ENCODE peak calls at places on chromosomes 11 and 22, in nine cellular contexts. G, F, M, E, O, Z, A, T and I are unnamed samples.

GRCh38 chr22:36730176-36730858 is 26.8 kb upstream of the CACNG2 start:
- DNase-seq in G (no peak), F (no peak), M (no peak), E (no peak), O (no peak), Z (no peak), A (no peak), T (no peak), I (no peak)

GRCh38 chr11:36108812-36109498 is 165.1 kb downstream of the LDLRAD3 start:
- DNase-seq in G (no peak), F (no peak), M (no peak), E (no peak), O (no peak), Z (no peak), A (no peak), T (no peak), I (no peak)

GRCh38 chr11:77038825-77039326 is 4.7 kb downstream of the B3GNT6 start:
- DNase-seq in G (no peak), F (no peak), M (no peak), E (no peak), O (no peak), Z (no peak), A (no peak), T (no peak), I (no peak)

GRCh38 chr11:1368216-1368615 is 21.5 kb upstream of the BRSK2 start:
- DNase-seq in G (no peak), F (no peak), M (no peak), E (no peak), O (no peak), Z (no peak), A (no peak), T (no peak), I (no peak)

GRCh38 chr11:86115542-86116385 is 46.9 kb upstream of the PICALM start:
- DNase-seq in G (no peak), F (no peak), M (no peak), E (no peak), O (no peak), Z (no peak), A (no peak), T (no peak), I (no peak)

GRCh38 chr11:132983289-132983688 is 549.0 kb downstream of the OPCML start:
- DNase-seq in G (no peak), F (no peak), M (no peak), E (no peak), O (no peak), Z (no peak), A (no peak), T (no peak), I (no peak)

GRCh38 chr22:46537221-46537945 is at the start of gene CELSR1:
- DNase-seq in G (no peak), F (no peak), M (peak), E (no peak), O (no peak), Z (no peak), A (no peak), T (peak), I (peak)

GRCh38 chr11:12233602-12233925 is 123.2 kb downstream of the MICAL2 start:
- DNase-seq in G (no peak), F (no peak), M (no peak), E (no peak), O (no peak), Z (no peak), A (no peak), T (no peak), I (no peak)

GRCh38 chr11:110518809-110519514 is 89.2 kb downstream of the FDX1 start:
- DNase-seq in G (no peak), F (no peak), M (no peak), E (no peak), O (no peak), Z (no peak), A (no peak), T (no peak), I (no peak)

GRCh38 chr22:45242778-45243191 is 2.1 kb upstream of the KIAA0930 start:
- DNase-seq in G (no peak), F (no peak), M (no peak), E (peak), O (no peak), Z (no peak), A (no peak), T (no peak), I (peak)

GRCh38 chr22:49962751-49963646 is 2.4 kb downstream of the PIM3 start:
- DNase-seq in G (no peak), F (no peak), M (peak), E (no peak), O (no peak), Z (no peak), A (peak), T (no peak), I (peak)

GRCh38 chr22:35051791-35052190 is 14.2 kb upstream of the ISX start:
- DNase-seq in G (no peak), F (no peak), M (no peak), E (no peak), O (no peak), Z (no peak), A (no peak), T (no peak), I (no peak)

GRCh38 chr11:126808851-126809250 is 191.7 kb downstream of the KIRREL3 start:
- DNase-seq in G (no peak), F (no peak), M (no peak), E (peak), O (no peak), Z (no peak), A (no peak), T (no peak), I (no peak)

GRCh38 chr22:23431337-23432072 is 148.6 kb downstream of the IGLL1 start:
- DNase-seq in G (no peak), F (no peak), M (peak), E (no peak), O (no peak), Z (no peak), A (no peak), T (no peak), I (no peak)

GRCh38 chr22:30186535-30186934 is 60.0 kb downstream of the LIF start:
- DNase-seq in G (no peak), F (no peak), M (no peak), E (no peak), O (no peak), Z (no peak), A (no peak), T (no peak), I (no peak)

GRCh38 chr11:86587559-86588193 is 84.7 kb downstream of the ME3 start:
- DNase-seq in G (no peak), F (no peak), M (no peak), E (no peak), O (no peak), Z (no peak), A (no peak), T (no peak), I (no peak)

GRCh38 chr11:1619449-1619848 is 2.5 kb downstream of the KRTAP5-4 start:
- DNase-seq in G (no peak), F (no peak), M (peak), E (no peak), O (no peak), Z (peak), A (no peak), T (no peak), I (peak)

GRCh38 chr22:25081409-25081824 is 118.2 kb upstream of the CRYBB3 start:
- DNase-seq in G (no peak), F (peak), M (no peak), E (no peak), O (no peak), Z (peak), A (no peak), T (peak), I (no peak)

GRCh38 chr11:10418259-10418949 is 36.7 kb upstream of the AMPD3 start:
- DNase-seq in G (no peak), F (no peak), M (no peak), E (no peak), O (no peak), Z (no peak), A (no peak), T (no peak), I (no peak)

GRCh38 chr11:70040869-70041501 is 37.1 kb upstream of the ANO1 start:
- DNase-seq in G (no peak), F (no peak), M (no peak), E (no peak), O (no peak), Z (no peak), A (no peak), T (no peak), I (no peak)

GRCh38 chr11:1546536-1547466 is 25.3 kb downstream of the DUSP8 start:
- DNase-seq in G (no peak), F (peak), M (peak), E (peak), O (no peak), Z (peak), A (no peak), T (peak), I (peak)

GRCh38 chr22:23163665-23164064 is 16.6 kb upstream of the BCR start:
- DNase-seq in G (no peak), F (no peak), M (peak), E (peak), O (no peak), Z (no peak), A (no peak), T (no peak), I (no peak)

GRCh38 chr22:19722175-19722914 is 994 bp upstream of the GP1BB start:
- DNase-seq in G (no peak), F (no peak), M (no peak), E (no peak), O (no peak), Z (no peak), A (no peak), T (no peak), I (no peak)

GRCh38 chr22:33325232-33326004 is 267.2 kb upstream of the SYN3 start:
- DNase-seq in G (no peak), F (peak), M (no peak), E (no peak), O (no peak), Z (no peak), A (no peak), T (no peak), I (no peak)

GRCh38 chr22:35589071-35589735 is 27.9 kb downstream of the MB start:
- DNase-seq in G (no peak), F (no peak), M (peak), E (no peak), O (no peak), Z (no peak), A (peak), T (no peak), I (peak)

GRCh38 chr11:19660076-19660475 is 52.6 kb upstream of the NAV2 start:
- DNase-seq in G (no peak), F (no peak), M (no peak), E (no peak), O (no peak), Z (no peak), A (no peak), T (no peak), I (no peak)

GRCh38 chr11:36376888-36377758 is 81.0 kb downstream of the PRR5L start:
- DNase-seq in G (no peak), F (no peak), M (peak), E (no peak), O (no peak), Z (peak), A (peak), T (peak), I (peak)

GRCh38 chr11:68338041-68338800 is 25.8 kb downstream of the LRP5 start:
- DNase-seq in G (no peak), F (no peak), M (no peak), E (no peak), O (no peak), Z (no peak), A (peak), T (no peak), I (no peak)

GRCh38 chr11:70743941-70744351 is 345.6 kb downstream of the CTTN start:
- DNase-seq in G (no peak), F (no peak), M (no peak), E (no peak), O (no peak), Z (no peak), A (no peak), T (no peak), I (no peak)

GRCh38 chr11:64553554-64554201 is 37.3 kb upstream of the SLC22A12 start:
- DNase-seq in G (no peak), F (peak), M (peak), E (peak), O (no peak), Z (peak), A (peak), T (peak), I (peak)

GRCh38 chr22:25143161-25144076 is 56.2 kb upstream of the CRYBB3 start:
- DNase-seq in G (no peak), F (no peak), M (no peak), E (no peak), O (no peak), Z (no peak), A (no peak), T (no peak), I (no peak)

GRCh38 chr11:10309163-10310093 is 4.6 kb downstream of the ADM start:
- DNase-seq in G (no peak), F (no peak), M (peak), E (no peak), O (no peak), Z (no peak), A (peak), T (no peak), I (peak)

GRCh38 chr11:11081786-11082185 is 223.9 kb upstream of the ZBED5 start:
- DNase-seq in G (no peak), F (no peak), M (no peak), E (no peak), O (no peak), Z (no peak), A (no peak), T (no peak), I (no peak)

GRCh38 chr11:2507212-2507901 is 62.5 kb downstream of the KCNQ1 start:
- DNase-seq in G (no peak), F (no peak), M (peak), E (no peak), O (no peak), Z (no peak), A (no peak), T (no peak), I (peak)

GRCh38 chr11:2480874-2481220 is 36.0 kb downstream of the KCNQ1 start:
- DNase-seq in G (no peak), F (no peak), M (no peak), E (no peak), O (no peak), Z (no peak), A (no peak), T (no peak), I (no peak)

GRCh38 chr11:48006301-48006992 is 26.1 kb downstream of the PTPRJ start:
- DNase-seq in G (no peak), F (no peak), M (no peak), E (no peak), O (no peak), Z (no peak), A (no peak), T (no peak), I (no peak)

GRCh38 chr11:23206736-23207336 is 346.6 kb upstream of the CCDC179 start:
- DNase-seq in G (no peak), F (no peak), M (no peak), E (no peak), O (no peak), Z (no peak), A (no peak), T (no peak), I (no peak)

GRCh38 chr22:41021039-41021654 is 70.0 kb downstream of the RBX1 start:
- DNase-seq in G (no peak), F (peak), M (peak), E (no peak), O (no peak), Z (no peak), A (peak), T (peak), I (peak)

GRCh38 chr11:72223615-72224586 is 666 bp upstream of the INPPL1 start:
- DNase-seq in G (no peak), F (peak), M (peak), E (no peak), O (no peak), Z (peak), A (peak), T (peak), I (peak)

GRCh38 chr11:3995949-3996554 is 98.5 kb upstream of the RRM1 start:
- DNase-seq in G (no peak), F (no peak), M (no peak), E (no peak), O (no peak), Z (no peak), A (no peak), T (no peak), I (no peak)